ENCODE peak calls at places on chromosomes 13 and 19, in six cellular contexts. O, C, U, W, Z and M are unnamed samples.
A peak's percentile ranks its signal among the peaks of the same experiment; 100 is the strongest.

GRCh38 chr19:34432797-34433196 is 4.6 kb downstream of the UBA2 start:
- DNase-seq in O (peak; percentile 52), C (no peak), U (no peak), W (no peak), Z (no peak), M (peak; percentile 18)

GRCh38 chr13:95301135-95301946 is at the start of gene ABCC4:
- DNase-seq in O (peak; percentile 89), C (peak; percentile 73), U (peak; percentile 72), W (peak; percentile 15), Z (peak; percentile 82), M (peak; percentile 88)

GRCh38 chr19:280541-281007 is 10.6 kb downstream of the PLPP2 start:
- DNase-seq in O (no peak), C (peak; percentile 56), U (no peak), W (no peak), Z (no peak), M (no peak)

GRCh38 chr19:35904312-35905068 is 2.2 kb downstream of the HCST start:
- DNase-seq in O (no peak), C (no peak), U (no peak), W (no peak), Z (no peak), M (no peak)

GRCh38 chr13:48506092-48506701 is 26.7 kb downstream of the RCBTB2 start:
- DNase-seq in O (no peak), C (no peak), U (no peak), W (no peak), Z (no peak), M (no peak)

GRCh38 chr13:34128661-34129060 is 310.7 kb downstream of the RFC3 start:
- DNase-seq in O (no peak), C (no peak), U (no peak), W (peak; percentile 21), Z (no peak), M (no peak)

GRCh38 chr19:30073152-30074000 is 131.3 kb downstream of the URI1 start:
- DNase-seq in O (no peak), C (no peak), U (no peak), W (no peak), Z (no peak), M (peak; percentile 7)

GRCh38 chr19:3366761-3367571 is 583 bp downstream of the NFIC start:
- DNase-seq in O (peak; percentile 57), C (no peak), U (no peak), W (no peak), Z (peak; percentile 77), M (peak; percentile 37)

GRCh38 chr13:69571606-69572323 is 535.9 kb upstream of the ATXN8OS start:
- DNase-seq in O (no peak), C (no peak), U (no peak), W (no peak), Z (no peak), M (no peak)

GRCh38 chr19:32642771-32643170 is 32.2 kb downstream of the ANKRD27 start:
- DNase-seq in O (no peak), C (no peak), U (no peak), W (no peak), Z (no peak), M (no peak)

GRCh38 chr19:480016-480855 is 16.1 kb upstream of the MADCAM1 start:
- DNase-seq in O (peak; percentile 70), C (peak; percentile 59), U (no peak), W (no peak), Z (peak; percentile 86), M (peak; percentile 77)

GRCh38 chr13:48983331-48983730 is 7.6 kb downstream of the FNDC3A start:
- DNase-seq in O (no peak), C (no peak), U (no peak), W (no peak), Z (no peak), M (no peak)

GRCh38 chr13:35157143-35157755 is 215.2 kb downstream of the NBEA start:
- DNase-seq in O (peak; percentile 66), C (peak; percentile 50), U (peak; percentile 50), W (peak; percentile 14), Z (no peak), M (peak; percentile 64)

GRCh38 chr13:68369739-68370138 is 1139.6 kb upstream of the PCDH9 start:
- DNase-seq in O (peak; percentile 4), C (no peak), U (no peak), W (no peak), Z (no peak), M (peak; percentile 39)

GRCh38 chr19:40239415-40240226 is 13.1 kb upstream of the CCNP start:
- DNase-seq in O (no peak), C (no peak), U (no peak), W (no peak), Z (no peak), M (no peak)
- H3K36me3 ChIP-seq in O (peaks cover 71% of the 10 kb centered on the region), C (peaks cover 79% of the 10 kb centered on the region), U (peaks cover 68% of the 10 kb centered on the region), W (peaks cover 66% of the 10 kb centered on the region), Z (peaks cover 7% of the 10 kb centered on the region), M (peaks cover 3% of the 10 kb centered on the region)

DNA sequence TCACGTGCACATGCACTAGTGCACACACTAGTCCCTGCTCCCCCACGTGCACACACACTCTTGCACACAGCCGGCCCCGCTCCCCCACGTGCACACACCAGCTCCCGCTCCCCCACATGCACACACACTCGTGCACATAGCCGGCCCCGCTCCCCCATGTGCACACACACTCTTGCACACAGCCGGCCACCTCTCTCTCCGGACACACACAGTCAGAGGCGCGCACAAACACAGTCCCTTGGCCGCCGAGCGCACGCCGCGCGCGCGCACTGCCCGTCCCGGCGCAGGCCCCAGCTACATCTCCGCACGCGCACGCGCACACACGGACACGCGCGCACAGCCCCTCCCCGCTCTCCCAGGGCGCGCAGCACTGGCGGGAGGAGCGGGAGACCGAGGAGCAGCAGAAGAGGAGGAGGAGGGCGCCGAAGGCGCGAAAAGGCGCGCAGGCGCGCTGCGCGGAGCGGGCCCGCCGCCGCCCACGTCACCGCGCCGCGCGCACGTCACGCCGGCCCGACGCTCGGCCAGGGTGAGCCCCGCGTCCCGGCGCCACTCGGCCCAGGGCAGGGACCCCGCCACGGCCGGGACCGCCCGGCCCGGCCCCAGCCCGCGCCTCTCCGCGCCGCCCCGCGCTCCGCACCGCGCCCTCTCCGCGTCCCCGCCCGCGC is at the start of gene TFDP1:
- DNase-seq in O (peak; percentile 80), C (peak; percentile 84), U (peak; percentile 79), W (peak; percentile 47), Z (peak; percentile 90), M (peak; percentile 95)
- H3K18ac ChIP-seq in O (no peak within 1 kb of the TSS), C (peak within 1 kb of the TSS; percentile 88), U (no peak within 1 kb of the TSS), W (peak within 1 kb of the TSS; percentile 81), Z (peak within 1 kb of the TSS; percentile 71), M (peak within 1 kb of the TSS; percentile 81)

GRCh38 chr19:18373892-18374629 is 11.9 kb upstream of the GDF15 start:
- DNase-seq in O (peak; percentile 99), C (no peak), U (peak; percentile 99), W (peak; percentile 74), Z (peak; percentile 86), M (peak; percentile 99)
- H4K8ac ChIP-seq in O (peak overlapping the region; percentile 96), C (no peak overlapping the region), U (peak overlapping the region; percentile 99), W (peak overlapping the region; percentile 96), Z (peak overlapping the region; percentile 96), M (no peak overlapping the region)

DNA sequence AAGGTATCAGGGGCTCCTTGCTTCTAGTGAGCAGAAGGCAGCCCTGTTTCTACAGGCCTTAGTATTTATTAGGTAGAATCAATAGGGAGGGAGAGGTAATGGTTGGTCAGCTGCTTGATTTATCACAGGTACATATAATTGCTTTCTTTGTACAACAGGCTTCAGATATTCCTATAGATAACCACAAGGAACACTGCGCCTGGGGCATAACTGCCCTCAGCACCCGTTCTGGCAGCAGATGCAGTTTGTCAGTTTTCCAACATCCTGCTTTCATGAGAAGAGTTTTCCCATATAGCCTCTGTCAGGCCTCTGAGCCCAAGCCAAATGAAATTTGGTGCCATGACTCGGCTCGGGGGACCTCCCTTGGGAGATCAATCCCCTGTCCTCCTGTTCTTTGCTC is 12.4 kb upstream of the ZNF486 start:
- DNase-seq in O (no peak), C (no peak), U (no peak), W (peak; percentile 89), Z (no peak), M (no peak)
- H3K36me3 ChIP-seq in O (no peaks in the 10 kb centered on the region), C (no peaks in the 10 kb centered on the region), U (no peaks in the 10 kb centered on the region), W (no peaks in the 10 kb centered on the region), Z (no peaks in the 10 kb centered on the region), M (no peaks in the 10 kb centered on the region)

GRCh38 chr13:51539887-51540286 is 44.4 kb upstream of the WDFY2 start:
- DNase-seq in O (peak; percentile 45), C (no peak), U (peak; percentile 67), W (no peak), Z (no peak), M (no peak)

GRCh38 chr13:51538626-51539179 is 45.6 kb upstream of the WDFY2 start:
- DNase-seq in O (no peak), C (no peak), U (no peak), W (no peak), Z (no peak), M (no peak)

GRCh38 chr13:51541809-51542258 is 42.4 kb upstream of the WDFY2 start:
- DNase-seq in O (no peak), C (no peak), U (no peak), W (no peak), Z (no peak), M (no peak)

GRCh38 chr13:51542358-51542972 is 41.8 kb upstream of the WDFY2 start:
- DNase-seq in O (peak; percentile 35), C (no peak), U (peak; percentile 32), W (no peak), Z (no peak), M (peak; percentile 25)

GRCh38 chr13:51541037-51541436 is 43.2 kb upstream of the WDFY2 start:
- DNase-seq in O (no peak), C (no peak), U (no peak), W (no peak), Z (no peak), M (no peak)
- H3K18ac ChIP-seq in O (no peak overlapping the region), C (no peak overlapping the region), U (peak overlapping the region; percentile 29), W (no peak overlapping the region), Z (no peak overlapping the region), M (no peak overlapping the region)